ENCODE peak calls at places on chromosome 1, in nine cellular contexts. T, D, B, L, F, S, J, U and I are unnamed samples.

GRCh38 chr1:213858581-213858980 is 129.2 kb upstream of the PROX1 start:
- DNase-seq in J (no peak), F (no peak), L (no peak), S (no peak), U (no peak), T (no peak), B (no peak), D (no peak), I (no peak)

GRCh38 chr1:228163004-228163753 is 2.4 kb upstream of the IBA57 start:
- DNase-seq in B (no peak), L (peak), S (no peak), D (peak), J (peak), F (no peak), T (peak), U (no peak), I (no peak)

GRCh38 chr1:244369256-244370057 is 82.3 kb downstream of the ADSS2 start:
- DNase-seq in U (no peak), L (peak), B (no peak), F (peak), J (no peak), S (no peak), D (no peak), T (no peak), I (no peak)

GRCh38 chr1:31653761-31654160 is 9.1 kb upstream of the PEF1 start:
- DNase-seq in U (no peak), L (no peak), S (no peak), F (peak), T (no peak), D (peak), J (no peak), B (no peak), I (no peak)

GRCh38 chr1:18199462-18199861 is 91.9 kb downstream of the IGSF21 start:
- DNase-seq in T (no peak), F (no peak), J (no peak), U (peak), B (peak), S (no peak), D (no peak), L (no peak), I (no peak)

GRCh38 chr1:76868916-76869315 is 1.6 kb downstream of the ST6GALNAC5 start:
- DNase-seq in B (no peak), D (peak), T (peak), F (peak), J (no peak), U (peak), L (no peak), S (peak), I (no peak)

GRCh38 chr1:119367332-119368124 is 1.1 kb upstream of the HAO2 start:
- DNase-seq in L (no peak), S (peak), T (no peak), F (no peak), U (peak), B (no peak), J (no peak), D (no peak), I (no peak)

GRCh38 chr1:17108786-17109185 is 10.5 kb downstream of the PADI2 start:
- DNase-seq in L (peak), T (no peak), D (no peak), B (no peak), F (no peak), S (no peak), U (no peak), J (no peak), I (no peak)

GRCh38 chr1:62706985-62707745 is 19.0 kb upstream of the DOCK7 start:
- DNase-seq in J (no peak), S (no peak), B (no peak), L (no peak), D (peak), T (no peak), F (no peak), U (no peak), I (no peak)

GRCh38 chr1:182235952-182236650 is 155.5 kb downstream of the GLUL start:
- DNase-seq in D (no peak), J (peak), B (peak), U (no peak), T (no peak), F (no peak), S (peak), L (peak), I (no peak)

GRCh38 chr1:33586795-33587194 is 114.3 kb downstream of the ZSCAN20 start:
- DNase-seq in J (no peak), T (no peak), S (no peak), U (no peak), F (no peak), B (no peak), D (no peak), L (no peak), I (no peak)

GRCh38 chr1:201468501-201468843 is 516 bp downstream of the PHLDA3 start:
- DNase-seq in U (peak), B (peak), T (peak), J (peak), D (peak), F (no peak), S (peak), L (no peak), I (no peak)

GRCh38 chr1:83508485-83509151 is 490.3 kb downstream of the TTLL7 start:
- DNase-seq in S (no peak), F (no peak), T (no peak), D (peak), U (no peak), B (no peak), L (no peak), J (no peak), I (no peak)

GRCh38 chr1:119686661-119687060 is 25.1 kb upstream of the PHGDH start:
- DNase-seq in D (peak), S (no peak), J (no peak), L (no peak), U (no peak), B (no peak), T (no peak), F (no peak), I (no peak)

GRCh38 chr1:235545294-235545930 is 41.2 kb upstream of the B3GALNT2 start:
- DNase-seq in U (no peak), L (no peak), D (no peak), T (no peak), S (no peak), J (no peak), B (no peak), F (no peak), I (no peak)

GRCh38 chr1:46532498-46533178 is 18.8 kb downstream of the KNCN start:
- DNase-seq in U (peak), L (peak), B (peak), J (peak), T (peak), D (peak), S (peak), F (peak), I (no peak)

GRCh38 chr1:3206696-3207095 is 137.7 kb downstream of the PRDM16 start:
- DNase-seq in T (no peak), L (no peak), J (no peak), S (no peak), B (no peak), D (no peak), F (no peak), U (no peak), I (no peak)

GRCh38 chr1:84742653-84743052 is 52.4 kb upstream of the SSX2IP start:
- DNase-seq in D (no peak), B (no peak), T (no peak), L (no peak), J (no peak), S (no peak), U (no peak), F (no peak), I (no peak)

GRCh38 chr1:211520641-211521040 is 28.7 kb upstream of the RD3 start:
- DNase-seq in S (no peak), U (no peak), B (no peak), F (no peak), T (no peak), J (no peak), L (no peak), D (no peak), I (no peak)

GRCh38 chr1:208219659-208220282 is 24.4 kb downstream of the PLXNA2 start:
- DNase-seq in L (no peak), T (no peak), S (peak), B (no peak), F (peak), J (peak), U (no peak), D (no peak), I (peak)

GRCh38 chr1:211924256-211924655 is 93.7 kb upstream of the LPGAT1 start:
- DNase-seq in B (no peak), U (no peak), T (no peak), J (no peak), F (no peak), L (no peak), S (no peak), D (no peak), I (no peak)

GRCh38 chr1:31931241-31932225 is 6.6 kb downstream of the PTP4A2 start:
- DNase-seq in J (no peak), F (no peak), U (no peak), T (no peak), B (no peak), D (no peak), S (no peak), L (no peak), I (no peak)

GRCh38 chr1:229117664-229118300 is 153.1 kb upstream of the RAB4A start:
- DNase-seq in T (peak), L (peak), B (peak), U (no peak), D (peak), S (no peak), F (peak), J (peak), I (peak)

GRCh38 chr1:203661572-203661971 is 34.9 kb downstream of the ATP2B4 start:
- DNase-seq in S (no peak), J (peak), D (peak), L (peak), F (no peak), T (peak), U (no peak), B (no peak), I (peak)

GRCh38 chr1:202105571-202106339 is 17.0 kb upstream of the GPR37L1 start:
- DNase-seq in U (peak), J (peak), T (no peak), L (peak), B (no peak), D (peak), F (no peak), S (peak), I (no peak)

DNA sequence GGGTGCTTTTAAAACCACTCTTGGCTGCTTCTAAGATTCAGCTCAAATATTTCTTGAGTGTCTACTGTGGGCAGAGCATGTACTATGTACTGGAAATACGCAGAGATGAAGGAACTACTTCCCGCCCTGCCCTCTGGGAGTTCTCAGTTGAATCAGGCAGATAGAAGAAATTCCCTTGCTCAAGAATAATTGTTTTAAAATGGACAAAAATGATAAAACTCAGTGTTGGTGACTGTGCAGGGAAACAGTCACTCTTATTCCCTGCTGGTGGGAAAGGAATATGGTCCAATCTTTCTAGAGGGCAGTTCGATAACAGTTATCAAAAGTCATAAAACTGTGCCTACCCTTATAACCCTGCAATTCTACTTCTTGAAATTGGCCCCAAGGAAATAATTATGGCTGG is 16.9 kb upstream of the GRHL3 start:
- DNase-seq in B (no peak), F (no peak), L (no peak), U (no peak), S (no peak), T (no peak), D (peak), J (no peak), I (no peak)
- H3K27ac ChIP-seq in B (no peak), F (no peak), L (no peak), U (no peak), S (no peak), T (no peak), D (no peak), J (no peak), I (no peak)

DNA sequence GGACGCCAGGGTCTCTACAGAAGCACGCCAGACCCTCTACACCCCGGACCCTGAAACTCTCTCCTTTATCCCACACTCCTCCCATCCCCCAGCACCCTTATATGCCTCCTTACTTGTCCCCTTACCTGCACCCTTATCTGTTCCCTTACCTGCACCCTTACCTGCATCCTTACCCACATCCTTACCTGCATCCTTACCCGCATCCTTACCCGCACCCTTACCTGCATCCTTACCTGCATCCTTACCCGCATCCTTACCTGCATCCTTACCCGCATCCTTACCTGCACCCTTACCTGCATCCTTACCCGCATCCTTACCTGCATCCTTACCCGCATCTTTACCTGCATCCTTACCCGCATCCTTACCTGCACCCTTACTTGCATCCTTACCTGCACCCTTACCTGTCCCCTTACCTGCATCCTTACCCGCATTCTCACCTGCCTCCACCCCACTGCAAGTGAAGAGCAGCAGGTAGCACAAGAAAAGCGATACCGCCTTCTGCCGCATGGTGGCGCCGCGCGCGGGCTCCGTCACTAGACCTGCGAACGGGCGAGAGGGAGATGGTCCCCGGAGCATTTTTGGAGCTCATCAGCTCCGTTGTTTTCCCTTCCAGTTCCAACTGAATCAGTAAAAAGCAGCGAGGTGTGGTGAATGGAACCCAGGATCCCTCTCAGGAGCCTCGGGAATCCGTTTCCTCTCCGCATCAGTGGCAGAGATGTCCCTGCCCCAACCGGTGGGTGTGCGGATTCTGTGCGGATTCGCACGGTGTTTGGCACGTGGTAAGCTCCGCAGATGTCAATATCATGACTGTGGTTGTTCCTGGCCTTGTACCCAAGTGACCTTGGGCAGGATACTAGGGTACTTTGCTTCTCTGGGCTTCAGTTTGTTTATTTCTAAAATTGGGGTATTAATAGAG is 2.9 kb downstream of the IFI6 start:
- DNase-seq in S (peak), J (peak), L (peak), U (peak), T (peak), F (peak), D (peak), B (peak), I (peak)
- H3K27ac ChIP-seq in S (no peak), J (no peak), L (peak), U (no peak), T (no peak), F (no peak), D (no peak), B (no peak), I (no peak)

DNA sequence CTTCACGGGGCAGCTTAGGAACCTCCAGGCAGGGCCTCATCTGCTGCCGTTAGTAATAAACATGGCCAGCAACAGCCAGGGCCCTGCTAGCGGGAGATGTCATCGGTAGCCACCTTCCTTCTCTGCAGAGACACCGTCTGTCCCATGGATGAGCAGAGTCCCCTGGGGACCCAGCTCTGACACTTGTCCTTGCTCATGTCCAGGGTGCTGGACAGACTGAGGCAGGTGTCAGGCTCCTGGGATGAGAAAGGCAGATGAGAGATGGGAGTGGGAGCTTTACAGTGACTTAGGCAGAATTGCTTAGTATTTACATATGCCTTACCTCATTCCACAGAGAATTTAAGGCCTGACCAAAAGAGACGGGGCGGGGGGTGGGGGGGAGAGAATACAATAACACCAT is 25.0 kb downstream of the CAPN2 start:
- DNase-seq in T (no peak), U (no peak), D (no peak), S (no peak), L (no peak), J (no peak), F (no peak), B (no peak), I (no peak)
- H3K27ac ChIP-seq in T (no peak), U (no peak), D (no peak), S (no peak), L (peak), J (no peak), F (peak), B (no peak), I (no peak)

GRCh38 chr1:26820784-26821269 is 5.7 kb upstream of the ZDHHC18 start:
- DNase-seq in L (peak), U (no peak), D (peak), B (no peak), F (no peak), J (no peak), S (no peak), T (no peak), I (no peak)
- H3K27ac ChIP-seq in L (peak), U (no peak), D (no peak), B (no peak), F (no peak), J (no peak), S (no peak), T (no peak), I (no peak)

DNA sequence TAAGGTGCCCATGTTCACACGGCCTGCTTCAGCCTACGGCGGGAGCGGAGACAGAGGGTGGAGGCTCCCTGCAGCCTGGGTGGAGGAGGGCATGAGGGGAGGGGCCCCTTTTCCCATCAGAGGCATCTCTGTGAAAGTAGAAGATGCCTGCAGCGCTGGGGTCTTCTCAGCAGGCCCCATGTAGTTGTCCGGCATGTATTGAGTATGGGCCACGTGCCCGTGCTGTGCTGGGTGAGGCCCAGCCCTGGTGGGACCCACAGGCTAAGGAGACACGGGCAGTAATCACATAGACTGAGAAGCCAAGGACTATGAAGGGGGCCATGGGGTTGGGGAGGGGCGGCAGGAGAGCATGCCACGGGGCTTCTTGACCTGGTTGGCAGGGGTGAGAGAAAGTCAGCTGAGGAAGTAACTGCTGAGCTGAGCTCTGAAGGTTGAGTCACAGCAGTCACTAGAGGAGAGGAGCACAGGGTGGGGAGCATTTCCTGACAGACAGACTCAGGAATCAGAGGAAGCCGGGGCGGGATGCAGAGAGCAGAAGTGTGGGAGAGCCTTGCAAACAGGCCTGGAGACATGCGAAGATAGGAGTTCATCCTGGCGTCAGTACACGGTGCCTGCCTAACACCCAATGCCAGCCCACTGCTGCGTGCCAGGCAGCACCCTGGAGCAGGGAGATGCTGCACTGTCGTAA is 21.6 kb downstream of the PSEN2 start:
- DNase-seq in U (no peak), J (no peak), D (no peak), L (no peak), T (no peak), F (peak), S (no peak), B (no peak), I (peak)
- H3K27ac ChIP-seq in U (no peak), J (no peak), D (no peak), L (no peak), T (no peak), F (no peak), S (no peak), B (no peak), I (no peak)

GRCh38 chr1:221239911-221240310 is 360.7 kb downstream of the HLX start:
- DNase-seq in F (no peak), U (no peak), J (no peak), L (no peak), B (no peak), D (no peak), S (no peak), T (no peak), I (no peak)
- H3K27ac ChIP-seq in F (no peak), U (no peak), J (no peak), L (no peak), B (no peak), D (no peak), S (no peak), T (no peak), I (no peak)

GRCh38 chr1:155976062-155976912 is 2.1 kb downstream of the ARHGEF2 start:
- DNase-seq in J (peak), L (peak), F (peak), S (no peak), D (peak), U (peak), B (peak), T (no peak), I (no peak)

GRCh38 chr1:155974208-155975165 is 3.9 kb downstream of the ARHGEF2 start:
- DNase-seq in U (no peak), S (no peak), T (no peak), D (peak), L (no peak), J (no peak), F (no peak), B (peak), I (no peak)

GRCh38 chr1:155973723-155974122 is 4.6 kb downstream of the ARHGEF2 start:
- DNase-seq in B (peak), S (no peak), J (no peak), D (no peak), L (no peak), T (no peak), F (no peak), U (no peak), I (no peak)

GRCh38 chr1:155976913-155977606 is 1.3 kb downstream of the ARHGEF2 start:
- DNase-seq in S (no peak), D (peak), F (no peak), B (peak), U (no peak), L (peak), J (no peak), T (no peak), I (no peak)

DNA sequence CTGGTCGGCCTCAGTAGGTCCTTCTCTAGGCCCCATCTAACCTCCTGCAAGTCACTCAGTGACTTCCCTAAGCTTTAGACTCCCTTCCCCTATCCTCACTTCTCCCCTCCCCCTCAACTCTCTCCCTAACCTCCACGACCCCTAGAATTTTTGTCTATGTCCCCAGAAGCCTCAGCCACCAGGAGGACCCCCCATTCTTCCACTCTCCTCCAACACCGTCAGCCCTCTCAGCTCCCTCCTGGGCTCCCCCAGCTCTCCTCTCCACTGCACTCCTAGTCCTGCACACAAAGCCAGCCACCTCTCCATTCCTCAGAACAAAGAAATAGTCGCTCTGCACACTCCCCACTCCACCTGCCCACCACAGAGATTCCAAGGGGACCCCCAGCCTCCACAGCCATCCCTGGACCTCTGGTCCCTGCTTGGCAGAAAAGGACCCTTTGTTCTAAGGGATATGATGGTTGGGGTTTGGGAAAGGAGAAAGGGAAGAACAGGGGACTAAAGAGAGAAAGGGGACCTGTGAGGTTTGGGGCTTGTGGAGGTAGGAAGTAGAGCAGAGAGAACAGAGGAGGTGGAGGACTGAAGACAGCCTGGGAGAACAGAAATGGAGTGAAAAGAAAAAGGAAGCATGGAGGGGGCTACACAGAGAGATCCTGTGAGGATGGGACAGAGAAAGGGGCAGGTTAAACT is 2.8 kb downstream of the ARHGEF2 start:
- DNase-seq in F (no peak), B (no peak), S (no peak), L (no peak), J (no peak), T (no peak), D (no peak), U (no peak), I (no peak)
- H3K27ac ChIP-seq in F (peak), B (peak), S (peak), L (peak), J (no peak), T (peak), D (peak), U (peak), I (no peak)